ENCODE peak calls at places on chromosomes 5 and 9, in four cellular contexts. One of them, this sample, is unnamed. For H3K4me1, the result is how much of the 10 kb centered on the place peaks cover.

GRCh38 chr5:58933891-58934628 is 351.2 kb downstream of the RAB3C start:
- DNase-seq in OCI-LY7: no peak
- DNase-seq in mammary epithelial cell: peak
- DNase-seq in fibroblast of lung: no peak
- DNase-seq in this sample: no peak

GRCh38 chr9:93397664-93398381 is 53.7 kb upstream of the FAM120A start:
- DNase-seq in fibroblast of lung: peak
- DNase-seq in mammary epithelial cell: peak
- DNase-seq in OCI-LY7: no peak
- DNase-seq in this sample: peak

GRCh38 chr9:74379718-74380117 is 117.4 kb upstream of the RORB start:
- DNase-seq in fibroblast of lung: no peak
- DNase-seq in OCI-LY7: peak
- DNase-seq in mammary epithelial cell: peak
- DNase-seq in this sample: no peak

GRCh38 chr9:83062653-83063527 is at the start of gene RASEF:
- DNase-seq in OCI-LY7: no peak
- DNase-seq in mammary epithelial cell: peak
- DNase-seq in fibroblast of lung: peak
- DNase-seq in this sample: no peak

GRCh38 chr5:181189363-181189961 is 15.5 kb downstream of the TRIM7 start:
- DNase-seq in mammary epithelial cell: peak
- DNase-seq in OCI-LY7: peak
- DNase-seq in fibroblast of lung: peak
- DNase-seq in this sample: no peak

GRCh38 chr9:22036866-22037626 is 27.9 kb upstream of the CDKN2B start:
- DNase-seq in mammary epithelial cell: peak
- DNase-seq in OCI-LY7: no peak
- DNase-seq in fibroblast of lung: peak
- DNase-seq in this sample: no peak

GRCh38 chr5:150053231-150053626 is 33.1 kb downstream of the CSF1R start:
- DNase-seq in fibroblast of lung: peak
- DNase-seq in OCI-LY7: no peak
- DNase-seq in mammary epithelial cell: peak
- DNase-seq in this sample: no peak

GRCh38 chr5:91495699-91496098 is 112.6 kb upstream of the ARRDC3 start:
- DNase-seq in fibroblast of lung: no peak
- DNase-seq in mammary epithelial cell: no peak
- DNase-seq in OCI-LY7: no peak
- DNase-seq in this sample: no peak

GRCh38 chr5:1508679-1509290 is 15.0 kb downstream of the LPCAT1 start:
- DNase-seq in mammary epithelial cell: no peak
- DNase-seq in fibroblast of lung: peak
- DNase-seq in OCI-LY7: no peak
- DNase-seq in this sample: no peak

GRCh38 chr9:131119600-131119999 is 5.8 kb upstream of the NUP214 start:
- DNase-seq in mammary epithelial cell: no peak
- DNase-seq in OCI-LY7: no peak
- DNase-seq in fibroblast of lung: no peak
- DNase-seq in this sample: no peak

GRCh38 chr9:34636791-34637355 is 714 bp downstream of the SIGMAR1 start:
- DNase-seq in fibroblast of lung: peak
- DNase-seq in mammary epithelial cell: no peak
- DNase-seq in OCI-LY7: peak
- DNase-seq in this sample: no peak

GRCh38 chr9:129757045-129757444 is 4.2 kb upstream of the PTGES start:
- DNase-seq in mammary epithelial cell: no peak
- DNase-seq in OCI-LY7: no peak
- DNase-seq in fibroblast of lung: no peak
- DNase-seq in this sample: no peak

GRCh38 chr9:88915916-88916315 is 75.4 kb upstream of the S1PR3 start:
- DNase-seq in OCI-LY7: no peak
- DNase-seq in fibroblast of lung: no peak
- DNase-seq in mammary epithelial cell: no peak
- DNase-seq in this sample: no peak

GRCh38 chr5:131630208-131630962 is 4.6 kb downstream of the RAPGEF6 start:
- DNase-seq in mammary epithelial cell: peak
- DNase-seq in fibroblast of lung: no peak
- DNase-seq in OCI-LY7: no peak
- DNase-seq in this sample: no peak

GRCh38 chr9:18208166-18209059 is 265.5 kb upstream of the ADAMTSL1 start:
- DNase-seq in mammary epithelial cell: peak
- DNase-seq in fibroblast of lung: peak
- DNase-seq in OCI-LY7: peak
- DNase-seq in this sample: peak

GRCh38 chr9:17627641-17628040 is 48.8 kb downstream of the SH3GL2 start:
- DNase-seq in fibroblast of lung: peak
- DNase-seq in mammary epithelial cell: no peak
- DNase-seq in OCI-LY7: no peak
- DNase-seq in this sample: no peak

GRCh38 chr9:137294091-137294683 is 7.9 kb downstream of the NRARP start:
- DNase-seq in mammary epithelial cell: peak
- DNase-seq in OCI-LY7: peak
- DNase-seq in fibroblast of lung: peak
- DNase-seq in this sample: no peak

DNA sequence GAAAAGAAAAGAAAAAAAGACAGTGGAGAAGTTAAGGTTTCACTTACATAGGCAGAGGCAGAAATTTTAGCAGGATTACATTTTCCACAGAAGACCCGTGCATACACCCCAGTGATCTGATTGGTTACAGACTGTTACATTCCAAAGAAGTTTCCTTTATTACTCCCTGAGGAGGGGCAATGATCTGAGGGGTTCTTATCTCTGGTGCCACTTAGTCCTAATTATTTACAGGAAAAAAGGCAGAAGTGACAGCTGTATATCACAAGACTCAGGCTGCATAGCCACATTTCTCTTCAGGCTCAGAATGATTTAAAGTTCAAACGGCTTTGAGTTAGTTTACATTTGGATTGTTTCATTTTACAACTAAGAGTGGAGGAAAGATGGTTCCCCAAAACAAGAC is 17.3 kb downstream of the NAIF1 start:
- DNase-seq in mammary epithelial cell: no peak
- DNase-seq in fibroblast of lung: no peak
- DNase-seq in OCI-LY7: no peak
- DNase-seq in this sample: no peak
- H3K27ac ChIP-seq in mammary epithelial cell: no peak
- H3K27ac ChIP-seq in fibroblast of lung: no peak
- H3K27ac ChIP-seq in OCI-LY7: no peak
- H3K27ac ChIP-seq in this sample: peak

GRCh38 chr9:108410161-108410560 is 445.6 kb downstream of the ACTL7B start:
- DNase-seq in mammary epithelial cell: no peak
- DNase-seq in OCI-LY7: no peak
- DNase-seq in fibroblast of lung: no peak
- DNase-seq in this sample: no peak
- H3K4me1 ChIP-seq in mammary epithelial cell: under half
- H3K4me1 ChIP-seq in OCI-LY7: under half
- H3K4me1 ChIP-seq in fibroblast of lung: under half
- H3K4me1 ChIP-seq in this sample: under half

DNA sequence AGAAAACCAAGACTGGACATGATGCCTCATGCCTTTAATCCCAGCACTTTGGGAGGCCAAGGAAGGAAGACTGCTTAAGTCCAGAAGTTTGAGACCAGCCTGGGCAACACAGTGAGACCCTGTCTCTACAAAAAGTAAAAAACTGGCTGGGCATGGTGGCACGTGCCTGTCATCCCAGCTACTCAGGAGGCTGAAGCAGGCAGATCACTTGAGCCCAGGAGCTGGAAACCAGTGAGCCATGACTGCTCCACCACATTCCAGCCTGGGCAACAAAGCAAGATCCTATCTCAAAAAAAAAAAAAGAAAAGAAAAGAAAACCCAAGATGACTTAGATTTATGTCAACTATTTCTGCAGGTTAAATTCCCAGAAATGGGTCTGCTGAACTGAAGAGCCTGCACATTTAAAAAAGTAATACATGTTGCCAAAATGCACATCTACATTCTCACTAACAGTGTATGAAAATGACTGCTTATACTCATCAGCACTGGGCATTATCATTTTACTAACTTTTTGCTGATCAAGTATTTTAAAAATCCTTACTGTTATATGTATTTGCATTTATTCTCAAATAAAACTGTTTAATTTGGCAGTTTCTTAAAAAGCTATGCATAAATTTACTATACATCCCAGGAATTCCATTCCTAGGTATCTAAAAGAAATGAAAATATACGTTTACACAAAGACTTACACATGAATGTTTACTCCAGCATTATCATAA is 14.3 kb downstream of the ERMP1 start:
- DNase-seq in OCI-LY7: no peak
- DNase-seq in fibroblast of lung: no peak
- DNase-seq in mammary epithelial cell: no peak
- DNase-seq in this sample: no peak
- H3K27ac ChIP-seq in OCI-LY7: no peak
- H3K27ac ChIP-seq in fibroblast of lung: no peak
- H3K27ac ChIP-seq in mammary epithelial cell: peak
- H3K27ac ChIP-seq in this sample: no peak

GRCh38 chr5:136033244-136033643 is 4.5 kb downstream of the TGFBI start:
- DNase-seq in mammary epithelial cell: no peak
- DNase-seq in OCI-LY7: no peak
- DNase-seq in fibroblast of lung: no peak
- DNase-seq in this sample: no peak
- H3K4me1 ChIP-seq in mammary epithelial cell: half or more
- H3K4me1 ChIP-seq in OCI-LY7: half or more
- H3K4me1 ChIP-seq in fibroblast of lung: under half
- H3K4me1 ChIP-seq in this sample: under half

GRCh38 chr5:168995024-168995423 is 305.9 kb downstream of the SLIT3 start:
- DNase-seq in OCI-LY7: no peak
- DNase-seq in mammary epithelial cell: no peak
- DNase-seq in fibroblast of lung: no peak
- DNase-seq in this sample: no peak
- H3K27ac ChIP-seq in OCI-LY7: no peak
- H3K27ac ChIP-seq in mammary epithelial cell: no peak
- H3K27ac ChIP-seq in fibroblast of lung: no peak
- H3K27ac ChIP-seq in this sample: no peak

DNA sequence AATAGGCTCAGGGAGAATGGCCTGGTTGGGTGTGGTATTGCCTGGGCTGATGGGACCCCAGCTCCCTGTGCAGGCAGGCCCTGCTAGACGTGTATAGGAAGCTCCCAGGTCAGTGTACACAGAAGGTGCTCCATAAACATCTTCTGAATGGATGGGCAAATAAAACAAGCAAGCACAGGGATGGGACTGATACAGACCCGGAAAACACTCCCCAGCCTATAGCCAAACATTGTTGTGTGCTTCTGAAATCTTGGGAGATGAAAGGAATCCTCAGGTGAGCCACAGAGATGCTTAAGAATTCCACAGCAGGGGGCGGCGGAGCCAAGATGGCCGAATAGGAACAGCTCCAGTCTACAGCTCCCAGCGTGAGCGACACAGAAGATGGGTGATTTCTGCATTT is 151.8 kb downstream of the ENTREP1 start:
- DNase-seq in mammary epithelial cell: no peak
- DNase-seq in fibroblast of lung: no peak
- DNase-seq in OCI-LY7: no peak
- DNase-seq in this sample: no peak
- H3K4me1 ChIP-seq in mammary epithelial cell: under half
- H3K4me1 ChIP-seq in fibroblast of lung: under half
- H3K4me1 ChIP-seq in OCI-LY7: under half
- H3K4me1 ChIP-seq in this sample: under half